ENCODE peak calls at places on chromosomes 6 and 20, in six cellular contexts. One of them, this sample, is unnamed.

GRCh38 chr6:20159098-20159497 is 53.2 kb downstream of the MBOAT1 start:
- DNase-seq in A549: no peak
- DNase-seq in HepG2: no peak
- DNase-seq in tibial nerve: no peak
- DNase-seq in breast epithelium: no peak
- DNase-seq in esophagus squamous epithelium: no peak
- DNase-seq in this sample: no peak

GRCh38 chr6:28003661-28004060 is 46.6 kb downstream of the OR2B6 start:
- DNase-seq in esophagus squamous epithelium: no peak
- DNase-seq in HepG2: no peak
- DNase-seq in tibial nerve: no peak
- DNase-seq in A549: no peak
- DNase-seq in breast epithelium: no peak
- DNase-seq in this sample: no peak

GRCh38 chr20:32797160-32797468 is 22.6 kb upstream of the MAPRE1 start:
- DNase-seq in esophagus squamous epithelium: no peak
- DNase-seq in tibial nerve: no peak
- DNase-seq in HepG2: no peak
- DNase-seq in breast epithelium: no peak
- DNase-seq in A549: no peak
- DNase-seq in this sample: no peak

GRCh38 chr20:43650997-43651525 is 15.9 kb upstream of the MYBL2 start:
- DNase-seq in tibial nerve: no peak
- DNase-seq in esophagus squamous epithelium: no peak
- DNase-seq in A549: no peak
- DNase-seq in HepG2: no peak
- DNase-seq in breast epithelium: no peak
- DNase-seq in this sample: no peak

GRCh38 chr20:54345817-54346216 is 129.6 kb upstream of the DOK5 start:
- DNase-seq in esophagus squamous epithelium: no peak
- DNase-seq in breast epithelium: no peak
- DNase-seq in HepG2: no peak
- DNase-seq in tibial nerve: no peak
- DNase-seq in A549: no peak
- DNase-seq in this sample: no peak

GRCh38 chr6:169510871-169511270 is 191.0 kb downstream of the WDR27 start:
- DNase-seq in A549: no peak
- DNase-seq in esophagus squamous epithelium: no peak
- DNase-seq in HepG2: no peak
- DNase-seq in breast epithelium: no peak
- DNase-seq in tibial nerve: no peak
- DNase-seq in this sample: no peak

GRCh38 chr6:98576811-98577210 is 257.6 kb upstream of the POU3F2 start:
- DNase-seq in breast epithelium: no peak
- DNase-seq in tibial nerve: no peak
- DNase-seq in A549: no peak
- DNase-seq in esophagus squamous epithelium: no peak
- DNase-seq in HepG2: no peak
- DNase-seq in this sample: no peak

GRCh38 chr6:22372922-22373321 is 76.1 kb upstream of the PRL start:
- DNase-seq in A549: no peak
- DNase-seq in tibial nerve: no peak
- DNase-seq in breast epithelium: no peak
- DNase-seq in esophagus squamous epithelium: no peak
- DNase-seq in HepG2: no peak
- DNase-seq in this sample: no peak

GRCh38 chr6:131918650-131919355 is 32.4 kb downstream of the CCN2 start:
- DNase-seq in esophagus squamous epithelium: no peak
- DNase-seq in tibial nerve: no peak
- DNase-seq in A549: no peak
- DNase-seq in breast epithelium: no peak
- DNase-seq in HepG2: no peak
- DNase-seq in this sample: no peak

DNA sequence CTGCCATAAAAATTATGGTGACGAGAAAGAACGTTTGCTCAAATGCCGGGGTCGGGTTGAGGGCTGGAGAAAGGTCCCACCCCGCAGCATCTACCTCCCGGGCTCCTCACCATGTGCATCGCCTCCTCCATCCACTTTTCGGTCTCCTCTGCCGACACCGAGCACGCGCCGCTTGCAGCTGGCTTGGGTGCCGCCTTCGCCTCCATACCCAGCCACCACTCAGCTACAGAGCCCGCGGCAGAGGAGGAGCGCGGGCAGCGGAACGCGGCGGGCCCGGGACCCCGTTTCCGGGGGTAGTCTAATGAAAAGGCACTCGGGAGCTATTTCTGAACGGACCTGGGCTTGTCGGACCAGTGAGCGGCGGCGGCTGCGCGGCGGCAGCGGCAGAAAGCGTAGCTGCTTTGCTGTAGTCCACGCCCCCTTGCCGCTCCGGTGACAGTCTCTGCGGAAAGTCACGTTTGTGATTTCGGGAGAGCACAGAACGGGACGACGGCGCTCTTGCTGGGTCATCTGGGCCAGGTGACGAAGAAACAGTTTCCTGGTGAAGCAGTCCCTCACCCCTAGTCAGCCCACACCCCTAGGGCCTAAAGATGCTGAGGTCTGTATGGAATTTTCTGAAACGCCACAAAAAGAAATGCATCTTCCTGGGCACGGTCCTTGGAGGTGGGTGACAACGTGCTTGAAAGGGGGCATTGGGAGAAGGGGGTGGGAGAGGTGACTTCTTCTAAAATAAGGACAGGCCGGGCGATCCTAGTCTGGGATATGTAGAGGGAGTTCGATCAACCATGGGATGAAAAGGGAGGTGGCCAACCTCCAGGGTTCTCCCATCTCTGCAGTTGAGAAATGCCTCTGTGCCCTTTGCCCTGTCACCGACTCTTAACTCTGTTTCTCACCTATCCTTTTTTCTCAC is at the start of the genes ADAT2 and PEX3:
- DNase-seq in breast epithelium: peak
- DNase-seq in A549: peak
- DNase-seq in esophagus squamous epithelium: peak
- DNase-seq in tibial nerve: peak
- DNase-seq in HepG2: peak
- DNase-seq in this sample: peak
- TF ChIP-seq POLR2A in breast epithelium: peak
- TF ChIP-seq POLR2A in A549: peak
- TF ChIP-seq POLR2A in esophagus squamous epithelium: no peak
- TF ChIP-seq POLR2A in tibial nerve: peak
- TF ChIP-seq POLR2A in HepG2: peak
- TF ChIP-seq POLR2A in this sample: peak

GRCh38 chr20:34558320-34559202 is at the start of gene MAP1LC3A:
- DNase-seq in tibial nerve: peak
- DNase-seq in HepG2: no peak
- DNase-seq in esophagus squamous epithelium: peak
- DNase-seq in breast epithelium: peak
- DNase-seq in A549: peak
- DNase-seq in this sample: no peak
- TF ChIP-seq POLR2A in tibial nerve: peak
- TF ChIP-seq POLR2A in HepG2: no peak
- TF ChIP-seq POLR2A in esophagus squamous epithelium: no peak
- TF ChIP-seq POLR2A in breast epithelium: no peak
- TF ChIP-seq POLR2A in A549: peak
- TF ChIP-seq POLR2A in this sample: no peak

DNA sequence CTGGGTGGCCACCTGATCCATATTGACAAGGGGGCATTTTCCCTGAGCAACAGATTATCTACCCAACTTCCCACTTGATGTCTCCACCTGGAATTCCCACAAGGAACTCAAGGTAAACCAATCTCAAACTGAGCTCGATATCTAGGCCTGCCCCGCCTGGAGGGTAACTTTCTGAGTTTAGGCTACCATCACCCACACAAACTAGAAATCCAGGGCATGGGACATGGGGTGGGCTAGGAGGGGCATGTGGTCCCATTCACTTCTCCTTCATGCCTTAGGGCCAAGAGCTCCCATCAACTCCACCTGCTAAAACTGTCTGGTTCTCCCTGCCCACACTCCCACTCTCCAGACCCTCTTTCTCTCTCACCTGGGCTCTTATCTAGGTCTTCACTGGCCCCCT is 4.4 kb downstream of the SLC22A16 start:
- DNase-seq in breast epithelium: no peak
- DNase-seq in HepG2: no peak
- DNase-seq in A549: no peak
- DNase-seq in tibial nerve: no peak
- DNase-seq in esophagus squamous epithelium: no peak
- DNase-seq in this sample: no peak
- TF ChIP-seq POLR2A in breast epithelium: no peak
- TF ChIP-seq POLR2A in HepG2: no peak
- TF ChIP-seq POLR2A in A549: no peak
- TF ChIP-seq POLR2A in tibial nerve: no peak
- TF ChIP-seq POLR2A in esophagus squamous epithelium: no peak
- TF ChIP-seq POLR2A in this sample: no peak

GRCh38 chr6:166591026-166591425 is 4.5 kb upstream of the RAMACL start:
- DNase-seq in tibial nerve: no peak
- DNase-seq in breast epithelium: no peak
- DNase-seq in HepG2: no peak
- DNase-seq in A549: no peak
- DNase-seq in esophagus squamous epithelium: no peak
- DNase-seq in this sample: no peak

GRCh38 chr6:166588691-166589333 is 2.3 kb upstream of the RAMACL start:
- DNase-seq in A549: no peak
- DNase-seq in breast epithelium: no peak
- DNase-seq in esophagus squamous epithelium: no peak
- DNase-seq in tibial nerve: no peak
- DNase-seq in HepG2: no peak
- DNase-seq in this sample: peak

GRCh38 chr6:166591961-166592520 is 5.6 kb upstream of the RAMACL start:
- DNase-seq in breast epithelium: no peak
- DNase-seq in HepG2: no peak
- DNase-seq in esophagus squamous epithelium: no peak
- DNase-seq in A549: no peak
- DNase-seq in tibial nerve: no peak
- DNase-seq in this sample: no peak

GRCh38 chr6:166589334-166589731 is 2.9 kb upstream of the RAMACL start:
- DNase-seq in breast epithelium: no peak
- DNase-seq in HepG2: no peak
- DNase-seq in A549: no peak
- DNase-seq in tibial nerve: no peak
- DNase-seq in esophagus squamous epithelium: no peak
- DNase-seq in this sample: no peak

DNA sequence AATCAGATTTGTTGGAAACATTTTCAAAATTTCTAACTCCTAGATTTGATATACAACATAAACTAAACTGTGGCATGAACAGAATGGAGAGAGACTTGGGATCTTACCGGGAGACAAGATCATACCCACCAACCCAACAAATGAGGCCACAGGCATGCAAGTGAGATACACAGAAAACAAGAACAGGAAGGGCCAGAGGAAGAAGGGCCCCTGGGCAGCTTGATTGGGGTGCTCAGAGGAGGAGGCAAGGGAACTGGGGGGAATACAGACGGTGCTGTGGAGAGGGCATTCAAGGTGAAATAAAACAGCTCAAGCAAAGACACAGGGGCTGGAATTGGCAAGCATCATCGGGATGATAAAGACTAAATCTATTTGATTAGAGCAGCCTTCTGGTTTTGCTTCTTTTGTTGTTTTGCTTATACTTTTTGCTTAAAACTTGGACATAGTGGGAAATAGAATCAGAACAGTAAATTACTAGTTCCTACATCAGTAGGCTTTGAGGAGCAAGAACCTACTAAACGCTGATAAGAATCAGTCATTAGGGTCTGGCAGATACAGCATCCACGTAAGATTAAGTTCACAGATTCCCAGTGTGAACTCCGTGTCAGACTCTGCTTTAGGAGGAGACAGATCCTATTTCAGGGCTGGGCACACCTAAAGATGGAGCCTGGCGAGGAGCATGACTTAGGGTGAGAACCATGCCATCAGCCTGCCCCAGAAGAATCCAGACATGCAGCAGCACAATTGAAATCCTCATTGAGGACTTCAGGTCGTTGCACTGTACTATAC is 3.5 kb upstream of the RAMACL start:
- DNase-seq in tibial nerve: no peak
- DNase-seq in esophagus squamous epithelium: no peak
- DNase-seq in HepG2: no peak
- DNase-seq in breast epithelium: no peak
- DNase-seq in A549: no peak
- DNase-seq in this sample: peak
- TF ChIP-seq POLR2A in tibial nerve: no peak
- TF ChIP-seq POLR2A in esophagus squamous epithelium: no peak
- TF ChIP-seq POLR2A in HepG2: no peak
- TF ChIP-seq POLR2A in breast epithelium: no peak
- TF ChIP-seq POLR2A in A549: no peak
- TF ChIP-seq POLR2A in this sample: no peak

This sample was measured in NB4.